ENCODE peak calls at places on chromosomes 4 and X, in ten cellular contexts. One of them, this sample, is unnamed.
A peak's percentile ranks its signal among the peaks of the same experiment; 100 is the strongest.

GRCh38 chr4:152074573-152074972 is 313.8 kb upstream of the GATB start:
- DNase-seq in stomach: no peak
- DNase-seq in tibial artery: no peak
- DNase-seq in left ventricle myocardium inferior: no peak
- DNase-seq in CD4-positive, alpha-beta memory T cell: no peak
- DNase-seq in endothelial cell of umbilical vein: peak; percentile 3
- DNase-seq in aorta: no peak
- DNase-seq in colonic mucosa: no peak
- DNase-seq in heart right ventricle: no peak
- DNase-seq in adrenal gland: no peak
- DNase-seq in this sample: no peak

GRCh38 chr4:77045490-77045889 is 30.3 kb downstream of the CCNI start:
- DNase-seq in CD4-positive, alpha-beta memory T cell: no peak
- DNase-seq in left ventricle myocardium inferior: no peak
- DNase-seq in heart right ventricle: no peak
- DNase-seq in endothelial cell of umbilical vein: no peak
- DNase-seq in tibial artery: no peak
- DNase-seq in aorta: no peak
- DNase-seq in adrenal gland: no peak
- DNase-seq in colonic mucosa: no peak
- DNase-seq in stomach: no peak
- DNase-seq in this sample: no peak

GRCh38 chr4:2925931-2926860 is 37.0 kb downstream of the NOP14 start:
- DNase-seq in adrenal gland: no peak
- DNase-seq in endothelial cell of umbilical vein: no peak
- DNase-seq in tibial artery: peak; percentile 62
- DNase-seq in stomach: peak; percentile 15
- DNase-seq in colonic mucosa: no peak
- DNase-seq in left ventricle myocardium inferior: no peak
- DNase-seq in aorta: peak; percentile 69
- DNase-seq in CD4-positive, alpha-beta memory T cell: no peak
- DNase-seq in heart right ventricle: no peak
- DNase-seq in this sample: no peak

GRCh38 chr4:112515278-112516075 is 503 bp downstream of the NEUROG2 start:
- DNase-seq in endothelial cell of umbilical vein: peak; percentile 40
- DNase-seq in stomach: no peak
- DNase-seq in CD4-positive, alpha-beta memory T cell: peak; percentile 49
- DNase-seq in left ventricle myocardium inferior: no peak
- DNase-seq in tibial artery: no peak
- DNase-seq in aorta: peak; percentile 79
- DNase-seq in adrenal gland: no peak
- DNase-seq in heart right ventricle: no peak
- DNase-seq in colonic mucosa: no peak
- DNase-seq in this sample: peak; percentile 25

GRCh38 chrX:48468693-48469691 is 1.1 kb downstream of the SLC38A5 start:
- DNase-seq in stomach: no peak
- DNase-seq in left ventricle myocardium inferior: no peak
- DNase-seq in adrenal gland: no peak
- DNase-seq in heart right ventricle: no peak
- DNase-seq in aorta: no peak
- DNase-seq in colonic mucosa: peak; percentile 43
- DNase-seq in endothelial cell of umbilical vein: no peak
- DNase-seq in CD4-positive, alpha-beta memory T cell: peak; percentile 29
- DNase-seq in tibial artery: no peak
- DNase-seq in this sample: no peak

GRCh38 chrX:154748712-154749339 is 2.1 kb downstream of the GAB3 start:
- DNase-seq in stomach: no peak
- DNase-seq in colonic mucosa: peak; percentile 36
- DNase-seq in adrenal gland: no peak
- DNase-seq in heart right ventricle: peak; percentile 55
- DNase-seq in aorta: no peak
- DNase-seq in endothelial cell of umbilical vein: peak; percentile 69
- DNase-seq in tibial artery: no peak
- DNase-seq in left ventricle myocardium inferior: no peak
- DNase-seq in CD4-positive, alpha-beta memory T cell: peak; percentile 65
- DNase-seq in this sample: peak; percentile 62

GRCh38 chr4:110787109-110787508 is 164.2 kb upstream of the PITX2 start:
- DNase-seq in CD4-positive, alpha-beta memory T cell: no peak
- DNase-seq in colonic mucosa: no peak
- DNase-seq in aorta: no peak
- DNase-seq in left ventricle myocardium inferior: no peak
- DNase-seq in stomach: no peak
- DNase-seq in adrenal gland: no peak
- DNase-seq in tibial artery: no peak
- DNase-seq in endothelial cell of umbilical vein: no peak
- DNase-seq in heart right ventricle: no peak
- DNase-seq in this sample: no peak

GRCh38 chr4:110869114-110869513 is 246.2 kb upstream of the PITX2 start:
- DNase-seq in aorta: no peak
- DNase-seq in colonic mucosa: no peak
- DNase-seq in endothelial cell of umbilical vein: no peak
- DNase-seq in stomach: no peak
- DNase-seq in tibial artery: no peak
- DNase-seq in CD4-positive, alpha-beta memory T cell: no peak
- DNase-seq in adrenal gland: no peak
- DNase-seq in heart right ventricle: no peak
- DNase-seq in left ventricle myocardium inferior: no peak
- DNase-seq in this sample: no peak

GRCh38 chrX:109709129-109709631 is 23.9 kb downstream of the ACSL4 start:
- DNase-seq in heart right ventricle: no peak
- DNase-seq in colonic mucosa: no peak
- DNase-seq in endothelial cell of umbilical vein: peak; percentile 6
- DNase-seq in aorta: no peak
- DNase-seq in CD4-positive, alpha-beta memory T cell: no peak
- DNase-seq in adrenal gland: no peak
- DNase-seq in left ventricle myocardium inferior: no peak
- DNase-seq in tibial artery: no peak
- DNase-seq in stomach: no peak
- DNase-seq in this sample: no peak

GRCh38 chr4:102678107-102678506 is 82.7 kb downstream of the MANBA start:
- DNase-seq in stomach: no peak
- DNase-seq in colonic mucosa: no peak
- DNase-seq in endothelial cell of umbilical vein: no peak
- DNase-seq in CD4-positive, alpha-beta memory T cell: no peak
- DNase-seq in aorta: no peak
- DNase-seq in adrenal gland: no peak
- DNase-seq in left ventricle myocardium inferior: no peak
- DNase-seq in heart right ventricle: no peak
- DNase-seq in tibial artery: no peak
- DNase-seq in this sample: no peak

GRCh38 chr4:139841464-139842195 is 176.0 kb downstream of the MGST2 start:
- DNase-seq in left ventricle myocardium inferior: no peak
- DNase-seq in stomach: no peak
- DNase-seq in endothelial cell of umbilical vein: no peak
- DNase-seq in CD4-positive, alpha-beta memory T cell: no peak
- DNase-seq in adrenal gland: no peak
- DNase-seq in colonic mucosa: peak; percentile 67
- DNase-seq in heart right ventricle: no peak
- DNase-seq in aorta: no peak
- DNase-seq in tibial artery: no peak
- DNase-seq in this sample: peak; percentile 87

GRCh38 chr4:118773082-118773792 is 62.7 kb downstream of the SEC24D start:
- DNase-seq in colonic mucosa: no peak
- DNase-seq in endothelial cell of umbilical vein: peak; percentile 40
- DNase-seq in left ventricle myocardium inferior: no peak
- DNase-seq in heart right ventricle: no peak
- DNase-seq in tibial artery: no peak
- DNase-seq in CD4-positive, alpha-beta memory T cell: no peak
- DNase-seq in stomach: no peak
- DNase-seq in aorta: no peak
- DNase-seq in adrenal gland: no peak
- DNase-seq in this sample: no peak

GRCh38 chrX:69152398-69152797 is 12.9 kb downstream of the PJA1 start:
- DNase-seq in stomach: no peak
- DNase-seq in aorta: peak; percentile 79
- DNase-seq in CD4-positive, alpha-beta memory T cell: no peak
- DNase-seq in endothelial cell of umbilical vein: no peak
- DNase-seq in heart right ventricle: peak; percentile 21
- DNase-seq in adrenal gland: peak; percentile 62
- DNase-seq in left ventricle myocardium inferior: no peak
- DNase-seq in tibial artery: no peak
- DNase-seq in colonic mucosa: peak; percentile 36
- DNase-seq in this sample: peak; percentile 12

GRCh38 chr4:4780634-4781287 is 78.7 kb upstream of the MSX1 start:
- DNase-seq in colonic mucosa: no peak
- DNase-seq in heart right ventricle: no peak
- DNase-seq in stomach: no peak
- DNase-seq in CD4-positive, alpha-beta memory T cell: no peak
- DNase-seq in adrenal gland: no peak
- DNase-seq in endothelial cell of umbilical vein: no peak
- DNase-seq in aorta: peak; percentile 73
- DNase-seq in tibial artery: no peak
- DNase-seq in left ventricle myocardium inferior: no peak
- DNase-seq in this sample: no peak

GRCh38 chr4:73692701-73693100 is 47.7 kb upstream of the CXCL8 start:
- DNase-seq in colonic mucosa: no peak
- DNase-seq in endothelial cell of umbilical vein: no peak
- DNase-seq in aorta: no peak
- DNase-seq in tibial artery: no peak
- DNase-seq in stomach: no peak
- DNase-seq in left ventricle myocardium inferior: no peak
- DNase-seq in adrenal gland: no peak
- DNase-seq in CD4-positive, alpha-beta memory T cell: no peak
- DNase-seq in heart right ventricle: no peak
- DNase-seq in this sample: no peak

GRCh38 chrX:22392176-22392814 is 119.6 kb downstream of the CBLL2 start:
- DNase-seq in heart right ventricle: no peak
- DNase-seq in stomach: no peak
- DNase-seq in tibial artery: no peak
- DNase-seq in endothelial cell of umbilical vein: no peak
- DNase-seq in left ventricle myocardium inferior: no peak
- DNase-seq in aorta: no peak
- DNase-seq in CD4-positive, alpha-beta memory T cell: no peak
- DNase-seq in adrenal gland: no peak
- DNase-seq in colonic mucosa: no peak
- DNase-seq in this sample: no peak

GRCh38 chrX:29746326-29746725 is 469.0 kb upstream of the MAGEB2 start:
- DNase-seq in CD4-positive, alpha-beta memory T cell: no peak
- DNase-seq in heart right ventricle: no peak
- DNase-seq in tibial artery: no peak
- DNase-seq in aorta: no peak
- DNase-seq in left ventricle myocardium inferior: no peak
- DNase-seq in stomach: no peak
- DNase-seq in colonic mucosa: no peak
- DNase-seq in endothelial cell of umbilical vein: no peak
- DNase-seq in adrenal gland: no peak
- DNase-seq in this sample: no peak

GRCh38 chr4:54942735-54943134 is 182.7 kb downstream of the KDR start:
- DNase-seq in left ventricle myocardium inferior: no peak
- DNase-seq in stomach: no peak
- DNase-seq in colonic mucosa: no peak
- DNase-seq in CD4-positive, alpha-beta memory T cell: peak; percentile 83
- DNase-seq in aorta: no peak
- DNase-seq in tibial artery: no peak
- DNase-seq in endothelial cell of umbilical vein: peak; percentile 72
- DNase-seq in adrenal gland: no peak
- DNase-seq in heart right ventricle: no peak
- DNase-seq in this sample: no peak

GRCh38 chr4:5378002-5378401 is 326.7 kb downstream of the STK32B start:
- DNase-seq in colonic mucosa: no peak
- DNase-seq in left ventricle myocardium inferior: no peak
- DNase-seq in aorta: no peak
- DNase-seq in adrenal gland: no peak
- DNase-seq in heart right ventricle: no peak
- DNase-seq in CD4-positive, alpha-beta memory T cell: no peak
- DNase-seq in tibial artery: no peak
- DNase-seq in stomach: no peak
- DNase-seq in endothelial cell of umbilical vein: no peak
- DNase-seq in this sample: no peak

GRCh38 chr4:15779336-15779735 is 1.2 kb downstream of the CD38 start:
- DNase-seq in CD4-positive, alpha-beta memory T cell: no peak
- DNase-seq in colonic mucosa: peak; percentile 56
- DNase-seq in adrenal gland: peak; percentile 28
- DNase-seq in left ventricle myocardium inferior: peak; percentile 53
- DNase-seq in stomach: no peak
- DNase-seq in tibial artery: peak; percentile 75
- DNase-seq in aorta: peak; percentile 69
- DNase-seq in endothelial cell of umbilical vein: peak; percentile 60
- DNase-seq in heart right ventricle: peak; percentile 58
- DNase-seq in this sample: peak; percentile 33
- H3K4me1 ChIP-seq in CD4-positive, alpha-beta memory T cell: peaks cover 34% of the 10 kb centered on the region
- H3K4me1 ChIP-seq in colonic mucosa: no peaks in the 10 kb centered on the region
- H3K4me1 ChIP-seq in adrenal gland: peaks cover 13% of the 10 kb centered on the region
- H3K4me1 ChIP-seq in left ventricle myocardium inferior: peaks cover 37% of the 10 kb centered on the region
- H3K4me1 ChIP-seq in stomach: peaks cover 19% of the 10 kb centered on the region
- H3K4me1 ChIP-seq in tibial artery: no peaks in the 10 kb centered on the region
- H3K4me1 ChIP-seq in aorta: no peaks in the 10 kb centered on the region
- H3K4me1 ChIP-seq in endothelial cell of umbilical vein: peaks cover 15% of the 10 kb centered on the region
- H3K4me1 ChIP-seq in heart right ventricle: peaks cover 5% of the 10 kb centered on the region
- H3K4me1 ChIP-seq in this sample: peaks cover 3% of the 10 kb centered on the region

GRCh38 chr4:40316333-40316781 is 18.8 kb upstream of the CHRNA9 start:
- DNase-seq in tibial artery: no peak
- DNase-seq in left ventricle myocardium inferior: no peak
- DNase-seq in stomach: no peak
- DNase-seq in CD4-positive, alpha-beta memory T cell: peak; percentile 68
- DNase-seq in aorta: no peak
- DNase-seq in adrenal gland: no peak
- DNase-seq in colonic mucosa: no peak
- DNase-seq in endothelial cell of umbilical vein: peak; percentile 92
- DNase-seq in heart right ventricle: no peak
- DNase-seq in this sample: peak; percentile 22
- H3K4me3 ChIP-seq in tibial artery: no peak overlapping the region
- H3K4me3 ChIP-seq in left ventricle myocardium inferior: peak overlapping the region; percentile 53
- H3K4me3 ChIP-seq in stomach: no peak overlapping the region
- H3K4me3 ChIP-seq in CD4-positive, alpha-beta memory T cell: peak overlapping the region; percentile 55
- H3K4me3 ChIP-seq in aorta: peak overlapping the region; percentile 14
- H3K4me3 ChIP-seq in adrenal gland: no peak overlapping the region
- H3K4me3 ChIP-seq in colonic mucosa: no peak overlapping the region
- H3K4me3 ChIP-seq in endothelial cell of umbilical vein: no peak overlapping the region
- H3K4me3 ChIP-seq in heart right ventricle: no peak overlapping the region
- H3K4me3 ChIP-seq in this sample: no peak overlapping the region

GRCh38 chrX:86103061-86103460 is 45.2 kb upstream of the DACH2 start:
- DNase-seq in CD4-positive, alpha-beta memory T cell: no peak
- DNase-seq in stomach: no peak
- DNase-seq in heart right ventricle: no peak
- DNase-seq in tibial artery: no peak
- DNase-seq in endothelial cell of umbilical vein: no peak
- DNase-seq in colonic mucosa: no peak
- DNase-seq in aorta: no peak
- DNase-seq in adrenal gland: no peak
- DNase-seq in left ventricle myocardium inferior: no peak
- DNase-seq in this sample: no peak

GRCh38 chrX:86104526-86104925 is 43.7 kb upstream of the DACH2 start:
- DNase-seq in aorta: no peak
- DNase-seq in colonic mucosa: no peak
- DNase-seq in stomach: no peak
- DNase-seq in left ventricle myocardium inferior: no peak
- DNase-seq in adrenal gland: no peak
- DNase-seq in tibial artery: no peak
- DNase-seq in endothelial cell of umbilical vein: no peak
- DNase-seq in heart right ventricle: no peak
- DNase-seq in CD4-positive, alpha-beta memory T cell: no peak
- DNase-seq in this sample: no peak

GRCh38 chrX:86102341-86102740 is 45.9 kb upstream of the DACH2 start:
- DNase-seq in adrenal gland: no peak
- DNase-seq in left ventricle myocardium inferior: no peak
- DNase-seq in heart right ventricle: no peak
- DNase-seq in CD4-positive, alpha-beta memory T cell: no peak
- DNase-seq in tibial artery: no peak
- DNase-seq in stomach: no peak
- DNase-seq in colonic mucosa: no peak
- DNase-seq in aorta: no peak
- DNase-seq in endothelial cell of umbilical vein: no peak
- DNase-seq in this sample: no peak
- H3K36me3 ChIP-seq in adrenal gland: no peaks in the 10 kb centered on the region
- H3K36me3 ChIP-seq in left ventricle myocardium inferior: no peaks in the 10 kb centered on the region
- H3K36me3 ChIP-seq in heart right ventricle: no peaks in the 10 kb centered on the region
- H3K36me3 ChIP-seq in CD4-positive, alpha-beta memory T cell: no peaks in the 10 kb centered on the region
- H3K36me3 ChIP-seq in tibial artery: no peaks in the 10 kb centered on the region
- H3K36me3 ChIP-seq in stomach: no peaks in the 10 kb centered on the region
- H3K36me3 ChIP-seq in colonic mucosa: no peaks in the 10 kb centered on the region
- H3K36me3 ChIP-seq in aorta: no peaks in the 10 kb centered on the region
- H3K36me3 ChIP-seq in endothelial cell of umbilical vein: no peaks in the 10 kb centered on the region
- H3K36me3 ChIP-seq in this sample: no peaks in the 10 kb centered on the region

GRCh38 chr4:83132065-83132464 is 17.5 kb upstream of the PLAC8 start:
- DNase-seq in tibial artery: no peak
- DNase-seq in endothelial cell of umbilical vein: no peak
- DNase-seq in colonic mucosa: no peak
- DNase-seq in adrenal gland: no peak
- DNase-seq in aorta: no peak
- DNase-seq in heart right ventricle: no peak
- DNase-seq in left ventricle myocardium inferior: no peak
- DNase-seq in stomach: no peak
- DNase-seq in CD4-positive, alpha-beta memory T cell: no peak
- DNase-seq in this sample: peak; percentile 46
- H3K4me1 ChIP-seq in tibial artery: no peaks in the 10 kb centered on the region
- H3K4me1 ChIP-seq in endothelial cell of umbilical vein: peaks cover 4% of the 10 kb centered on the region
- H3K4me1 ChIP-seq in colonic mucosa: no peaks in the 10 kb centered on the region
- H3K4me1 ChIP-seq in adrenal gland: no peaks in the 10 kb centered on the region
- H3K4me1 ChIP-seq in aorta: no peaks in the 10 kb centered on the region
- H3K4me1 ChIP-seq in heart right ventricle: no peaks in the 10 kb centered on the region
- H3K4me1 ChIP-seq in left ventricle myocardium inferior: no peaks in the 10 kb centered on the region
- H3K4me1 ChIP-seq in stomach: no peaks in the 10 kb centered on the region
- H3K4me1 ChIP-seq in CD4-positive, alpha-beta memory T cell: no peaks in the 10 kb centered on the region
- H3K4me1 ChIP-seq in this sample: no peaks in the 10 kb centered on the region

This sample was measured in small intestine.